ENCODE peak calls at places on chromosomes 16 and 17, in nine cellular contexts. E, Q, W, B, J, D, H, R and P are unnamed samples.

GRCh38 chr17:17171991-17172939 is 33.9 kb downstream of the PLD6 start:
- DNase-seq in B (no peak), J (no peak), R (peak; percentile 70), W (no peak), E (no peak), Q (no peak), H (no peak), D (no peak), P (no peak)

GRCh38 chr16:85178006-85178591 is 65.8 kb upstream of the CIBAR2 start:
- DNase-seq in D (no peak), W (no peak), J (no peak), H (no peak), B (no peak), Q (no peak), R (no peak), E (no peak), P (no peak)

GRCh38 chr16:83713597-83713996 is 94.2 kb upstream of the HSBP1 start:
- DNase-seq in D (no peak), J (no peak), B (peak; percentile 12), Q (no peak), E (no peak), H (no peak), W (no peak), R (no peak), P (no peak)

GRCh38 chr17:10286324-10286723 is 86.5 kb downstream of the MYH13 start:
- DNase-seq in B (no peak), H (no peak), J (no peak), E (no peak), Q (no peak), R (no peak), W (no peak), D (no peak), P (no peak)

GRCh38 chr17:36686123-36686669 is 84.8 kb downstream of the MRM1 start:
- DNase-seq in W (no peak), D (no peak), R (no peak), J (no peak), E (no peak), Q (no peak), H (no peak), B (no peak), P (no peak)

GRCh38 chr17:49198206-49198605 is 12.2 kb downstream of the GNGT2 start:
- DNase-seq in H (no peak), Q (no peak), W (no peak), R (no peak), J (no peak), D (no peak), B (no peak), E (no peak), P (no peak)

GRCh38 chr17:34598161-34598776 is 18.9 kb downstream of the TMEM132E start:
- DNase-seq in B (no peak), W (no peak), Q (no peak), D (no peak), J (no peak), R (no peak), E (peak; percentile 83), H (peak; percentile 44), P (no peak)

GRCh38 chr17:82593590-82594087 is 54.6 kb downstream of the WDR45B start:
- DNase-seq in B (no peak), E (no peak), H (no peak), R (no peak), J (no peak), W (no peak), Q (no peak), D (no peak), P (no peak)

GRCh38 chr17:41781404-41782110 is 5.0 kb downstream of the JUP start:
- DNase-seq in D (no peak), Q (peak; percentile 12), W (no peak), H (no peak), J (peak; percentile 26), E (no peak), B (no peak), R (peak; percentile 56), P (no peak)

GRCh38 chr17:72031219-72031906 is 89.5 kb upstream of the SOX9 start:
- DNase-seq in H (no peak), B (no peak), J (no peak), W (no peak), E (no peak), Q (no peak), R (no peak), D (no peak), P (no peak)

GRCh38 chr17:17043668-17044226 is 1.5 kb downstream of the MPRIP start:
- DNase-seq in H (peak; percentile 47), R (no peak), J (no peak), W (no peak), D (peak; percentile 12), B (no peak), E (peak; percentile 55), Q (no peak), P (peak; percentile 29)

GRCh38 chr16:31696968-31697743 is 169.5 kb downstream of the AHSP start:
- DNase-seq in Q (peak; percentile 48), R (no peak), D (no peak), B (no peak), J (peak; percentile 64), E (peak; percentile 27), H (peak; percentile 34), W (no peak), P (no peak)

GRCh38 chr17:34291721-34292348 is 6.3 kb downstream of the CCL11 start:
- DNase-seq in W (no peak), R (no peak), Q (no peak), H (no peak), B (no peak), E (no peak), J (no peak), D (no peak), P (no peak)

GRCh38 chr17:78391843-78392242 is 13.4 kb downstream of the PGS1 start:
- DNase-seq in H (no peak), R (no peak), Q (peak; percentile 61), J (peak; percentile 19), E (no peak), W (no peak), D (no peak), B (no peak), P (no peak)

DNA sequence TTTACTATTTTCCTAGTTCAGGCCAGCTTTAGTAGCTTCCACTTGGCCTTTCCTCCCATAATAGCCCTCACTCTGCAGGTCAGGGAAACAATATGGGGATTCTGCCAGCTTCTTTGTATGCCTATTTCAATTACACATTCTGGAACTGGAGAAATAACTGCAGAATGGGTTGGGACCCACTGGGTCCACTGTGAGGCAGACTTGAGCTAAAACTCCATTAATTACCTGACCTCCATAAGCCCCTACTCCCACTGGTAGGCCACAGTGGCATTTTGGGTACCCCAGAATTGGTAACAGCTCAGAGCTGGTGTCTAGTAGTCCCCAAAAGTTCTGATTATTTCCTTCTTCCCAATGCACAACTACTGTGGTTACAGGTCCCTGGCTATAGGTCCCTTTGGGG is 16.7 kb upstream of the TENT4B start:
- DNase-seq in E (no peak), Q (no peak), J (no peak), D (no peak), W (no peak), H (no peak), R (no peak), B (no peak), P (no peak)
- TF ChIP-seq CTCF in E (peak; percentile 30), Q (no peak), J (no peak), D (no peak), W (no peak), H (peak; percentile 16), R (peak; percentile 8), B (no peak), P (peak; percentile 25)

GRCh38 chr16:19754644-19755036 is 36.6 kb downstream of the IQCK start:
- DNase-seq in H (no peak), J (no peak), B (no peak), D (no peak), Q (no peak), R (no peak), E (no peak), W (no peak), P (no peak)

GRCh38 chr16:19755268-19755667 is 37.2 kb downstream of the IQCK start:
- DNase-seq in Q (no peak), J (no peak), R (no peak), H (no peak), W (no peak), E (no peak), B (no peak), D (no peak), P (no peak)

GRCh38 chr16:19757026-19757425 is 39.0 kb downstream of the IQCK start:
- DNase-seq in R (no peak), Q (no peak), H (no peak), B (no peak), E (no peak), J (no peak), D (no peak), W (no peak), P (no peak)

GRCh38 chr16:19760336-19761060 is 42.4 kb downstream of the IQCK start:
- DNase-seq in J (no peak), W (no peak), E (no peak), B (no peak), D (no peak), Q (no peak), R (no peak), H (no peak), P (no peak)

DNA sequence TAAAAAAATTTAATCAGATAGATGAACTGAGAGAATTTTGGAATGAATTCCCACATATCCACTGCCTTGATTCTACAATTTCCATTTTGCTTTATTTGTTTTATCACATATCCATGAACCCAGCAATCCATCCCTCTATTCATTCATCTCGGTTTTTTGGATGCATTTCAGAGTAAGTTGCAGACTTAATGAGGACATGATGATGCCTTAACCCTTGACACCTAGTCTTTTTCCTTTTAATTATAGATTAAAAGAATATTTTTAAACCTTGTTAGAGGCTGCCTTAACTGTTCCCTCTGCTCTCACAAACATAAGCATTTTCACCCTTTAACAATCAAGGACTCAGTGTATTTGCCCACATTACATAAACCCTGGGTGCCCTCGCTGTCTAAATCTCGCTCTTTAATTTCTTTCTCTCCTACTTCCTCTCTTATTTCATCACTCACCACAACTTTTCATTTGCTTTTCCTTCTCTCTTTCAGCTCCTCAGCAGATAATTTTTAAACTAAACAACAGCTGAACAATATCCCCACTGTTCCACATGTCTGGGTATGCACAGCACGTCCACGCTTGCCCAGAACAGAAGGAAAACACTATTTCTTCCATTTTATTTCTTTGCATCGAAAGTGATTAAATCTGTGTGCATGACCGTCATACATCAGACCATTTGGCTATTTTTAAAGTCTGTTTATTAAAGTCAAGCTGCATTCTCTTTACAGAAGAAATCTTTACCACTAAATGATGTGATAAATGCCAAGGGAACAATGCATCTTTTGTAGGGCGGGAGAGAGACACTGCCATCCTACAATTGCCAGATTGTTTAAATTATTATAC is 39.9 kb downstream of the IQCK start:
- DNase-seq in E (no peak), H (no peak), J (peak; percentile 37), D (no peak), W (no peak), B (no peak), Q (no peak), R (no peak), P (no peak)
- H3K4me3 ChIP-seq in E (no peak overlapping the region), H (no peak overlapping the region), J (no peak overlapping the region), D (no peak overlapping the region), W (no peak overlapping the region), B (no peak overlapping the region), Q (no peak overlapping the region), R (no peak overlapping the region), P (no peak overlapping the region)

GRCh38 chr17:40069751-40070643 is 7.2 kb downstream of the THRA start:
- DNase-seq in B (peak; percentile 60), R (peak; percentile 31), E (no peak), H (no peak), J (peak; percentile 56), Q (peak; percentile 70), D (peak; percentile 57), W (no peak), P (peak; percentile 53)
- TF ChIP-seq CTCF in B (peak; percentile 32), R (peak; percentile 34), E (peak; percentile 13), H (peak; percentile 25), J (peak; percentile 36), Q (peak; percentile 42), D (peak; percentile 26), W (no peak), P (peak; percentile 26)

GRCh38 chr16:19446300-19446846 is 28.7 kb downstream of the TMC5 start:
- DNase-seq in R (no peak), W (no peak), Q (no peak), J (no peak), D (no peak), E (no peak), H (no peak), B (no peak), P (no peak)
- H3K4me3 ChIP-seq in R (no peak overlapping the region), W (no peak overlapping the region), Q (no peak overlapping the region), J (no peak overlapping the region), D (no peak overlapping the region), E (no peak overlapping the region), H (no peak overlapping the region), B (no peak overlapping the region), P (no peak overlapping the region)